ENCODE peak calls at places on chromosome 18, in eight cellular contexts. V is GM12891; U is CD4-positive, alpha-beta memory T cell; T is NCI-H1436; M is HCEC 1CT; L is HS-5; O is endothelial cell; I is B cell. Z is an unnamed sample.

GRCh38 chr18:42051411-42051810 is 96.4 kb downstream of the PIK3C3 start:
- DNase-seq in O (no peak), V (no peak), M (no peak), U (no peak), I (no peak), L (no peak), T (no peak), Z (no peak)

GRCh38 chr18:74957588-74958224 is 251.2 kb downstream of the PTGR3 start:
- DNase-seq in L (no peak), T (no peak), I (no peak), U (no peak), M (no peak), O (no peak), V (no peak), Z (no peak)

GRCh38 chr18:44927127-44927849 is 246.6 kb downstream of the SETBP1 start:
- DNase-seq in O (no peak), M (no peak), V (no peak), U (no peak), T (no peak), I (no peak), L (no peak), Z (no peak)

GRCh38 chr18:25351773-25352628 is at the start of gene ZNF521:
- DNase-seq in U (no peak), L (peak), M (peak), V (peak), T (peak), O (peak), I (peak), Z (peak)

GRCh38 chr18:40841473-40841872 is 1113.6 kb upstream of the PIK3C3 start:
- DNase-seq in U (no peak), O (no peak), T (no peak), I (no peak), M (no peak), L (peak), V (no peak), Z (no peak)

GRCh38 chr18:11310476-11311086 is 161.2 kb upstream of the PIEZO2 start:
- DNase-seq in L (no peak), T (peak), O (peak), M (peak), I (peak), V (peak), U (no peak), Z (peak)

GRCh38 chr18:46705521-46705920 is 48.5 kb upstream of the LOXHD1 start:
- DNase-seq in L (no peak), U (no peak), T (no peak), O (no peak), M (no peak), V (no peak), I (no peak), Z (no peak)

GRCh38 chr18:34322365-34323289 is 97.9 kb upstream of the NOL4 start:
- DNase-seq in M (no peak), T (no peak), V (no peak), I (no peak), U (no peak), O (peak), L (no peak), Z (peak)

Z was measured in HepG2.